ENCODE peak calls at places on chromosomes 16 and 17, in four cellular contexts. One of them, this sample, is unnamed.

GRCh38 chr17:79926002-79926307 is 86.7 kb upstream of the CBX4 start:
- DNase-seq in MV-4-11: no peak
- DNase-seq in AG09309: no peak
- DNase-seq in HEK293T: no peak
- DNase-seq in this sample: no peak

GRCh38 chr17:71522383-71522782 is 598.4 kb upstream of the SOX9 start:
- DNase-seq in MV-4-11: no peak
- DNase-seq in AG09309: no peak
- DNase-seq in HEK293T: no peak
- DNase-seq in this sample: no peak

GRCh38 chr17:64774888-64775600 is 112.9 kb upstream of the SMURF2 start:
- DNase-seq in MV-4-11: no peak
- DNase-seq in AG09309: no peak
- DNase-seq in HEK293T: no peak
- DNase-seq in this sample: no peak

GRCh38 chr16:11258553-11259287 is 2.7 kb upstream of the SOCS1 start:
- DNase-seq in MV-4-11: peak; percentile 49
- DNase-seq in AG09309: no peak
- DNase-seq in HEK293T: no peak
- DNase-seq in this sample: peak; percentile 25

GRCh38 chr17:64679710-64680216 is 17.7 kb upstream of the SMURF2 start:
- DNase-seq in MV-4-11: no peak
- DNase-seq in AG09309: peak; percentile 94
- DNase-seq in HEK293T: no peak
- DNase-seq in this sample: no peak

GRCh38 chr16:84687715-84688114 is 12.1 kb upstream of the USP10 start:
- DNase-seq in MV-4-11: peak; percentile 91
- DNase-seq in AG09309: peak; percentile 88
- DNase-seq in HEK293T: no peak
- DNase-seq in this sample: no peak

GRCh38 chr16:31000671-31001382 is 9.6 kb downstream of the STX1B start:
- DNase-seq in MV-4-11: no peak
- DNase-seq in AG09309: no peak
- DNase-seq in HEK293T: no peak
- DNase-seq in this sample: no peak

GRCh38 chr17:8038954-8039610 is at the start of gene ALOX15B:
- DNase-seq in MV-4-11: no peak
- DNase-seq in AG09309: no peak
- DNase-seq in HEK293T: no peak
- DNase-seq in this sample: no peak

GRCh38 chr17:32124985-32125847 is 17.1 kb upstream of the RHOT1 start:
- DNase-seq in MV-4-11: no peak
- DNase-seq in AG09309: no peak
- DNase-seq in HEK293T: no peak
- DNase-seq in this sample: no peak

This sample was measured in central memory CD8-positive, alpha-beta T cell.